ENCODE peak calls at places on chromosomes 7 and 10, in seven cellular contexts. O is nucleus accumbens, L is GM12865, Y is heart left ventricle, X is AG04450, P is endothelial cell, S is B cell. C is an unnamed sample.

GRCh38 chr7:136998495-136998894 is 130.0 kb downstream of the CHRM2 start:
- DNase-seq in O (no peak), L (no peak), Y (no peak), X (peak), P (no peak), S (no peak), C (no peak)

GRCh38 chr7:93051660-93052059 is 66.1 kb downstream of the SAMD9 start:
- DNase-seq in O (no peak), L (no peak), Y (no peak), X (no peak), P (no peak), S (no peak), C (no peak)

GRCh38 chr10:80281784-80282505 is 7.5 kb downstream of the MAT1A start:
- DNase-seq in O (no peak), L (no peak), Y (no peak), X (no peak), P (no peak), S (no peak), C (no peak)

GRCh38 chr7:152761116-152761748 is 1.7 kb downstream of the ACTR3B start:
- DNase-seq in O (no peak), L (peak), Y (no peak), X (no peak), P (no peak), S (peak), C (no peak)

GRCh38 chr7:107700570-107700969 is 39.9 kb downstream of the SLC26A4 start:
- DNase-seq in O (no peak), L (no peak), Y (no peak), X (no peak), P (no peak), S (no peak), C (no peak)

GRCh38 chr10:124240721-124241350 is 147.4 kb upstream of the CHST15 start:
- DNase-seq in O (no peak), L (no peak), Y (no peak), X (no peak), P (no peak), S (no peak), C (no peak)

GRCh38 chr10:30057421-30057841 is 2.0 kb downstream of the JCAD start:
- DNase-seq in O (no peak), L (no peak), Y (no peak), X (no peak), P (no peak), S (no peak), C (no peak)

GRCh38 chr7:721619-722248 is 4.8 kb upstream of the DNAAF5 start:
- DNase-seq in O (no peak), L (no peak), Y (no peak), X (no peak), P (no peak), S (no peak), C (no peak)

GRCh38 chr7:157306836-157307533 is 29.8 kb upstream of the DNAJB6 start:
- DNase-seq in O (no peak), L (no peak), Y (no peak), X (no peak), P (no peak), S (no peak), C (no peak)

GRCh38 chr10:97131041-97131659 is 54.6 kb downstream of the SLIT1 start:
- DNase-seq in O (no peak), L (no peak), Y (no peak), X (no peak), P (no peak), S (no peak), C (no peak)

GRCh38 chr7:85890244-85890811 is 703.5 kb upstream of the SEMA3D start:
- DNase-seq in O (no peak), L (peak), Y (no peak), X (no peak), P (no peak), S (no peak), C (peak)

GRCh38 chr10:116944911-116945310 is 60.1 kb downstream of the SHTN1 start:
- DNase-seq in O (no peak), L (no peak), Y (no peak), X (no peak), P (no peak), S (no peak), C (no peak)

GRCh38 chr7:23422384-23422783 is 47.9 kb downstream of the IGF2BP3 start:
- DNase-seq in O (no peak), L (no peak), Y (no peak), X (no peak), P (no peak), S (no peak), C (no peak)

GRCh38 chr10:131174651-131175540 is 136.6 kb downstream of the TCERG1L start:
- DNase-seq in O (no peak), L (no peak), Y (no peak), X (no peak), P (no peak), S (no peak), C (no peak)

GRCh38 chr10:43250925-43251663 is 15.8 kb downstream of the RASGEF1A start:
- DNase-seq in O (no peak), L (no peak), Y (peak), X (no peak), P (no peak), S (no peak), C (peak)

GRCh38 chr7:79317728-79318127 is 135.7 kb downstream of the MAGI2 start:
- DNase-seq in O (no peak), L (no peak), Y (no peak), X (peak), P (no peak), S (no peak), C (no peak)

GRCh38 chr7:21771906-21772610 is 173.6 kb downstream of the CDCA7L start:
- DNase-seq in O (no peak), L (no peak), Y (no peak), X (no peak), P (peak), S (no peak), C (no peak)

GRCh38 chr7:117997862-117998825 is 124.9 kb upstream of the CTTNBP2 start:
- DNase-seq in O (no peak), L (no peak), Y (no peak), X (no peak), P (no peak), S (no peak), C (no peak)

GRCh38 chr10:27490807-27491206 is 13.3 kb upstream of the RAB18 start:
- DNase-seq in O (no peak), L (no peak), Y (no peak), X (no peak), P (no peak), S (no peak), C (no peak)

GRCh38 chr7:147096629-147097028 is 980.0 kb downstream of the CNTNAP2 start:
- DNase-seq in O (no peak), L (no peak), Y (no peak), X (no peak), P (no peak), S (no peak), C (no peak)

GRCh38 chr7:95976369-95976768 is 204.0 kb downstream of the DYNC1I1 start:
- DNase-seq in O (no peak), L (no peak), Y (no peak), X (no peak), P (no peak), S (no peak), C (no peak)

GRCh38 chr10:28090506-28090905 is 91.6 kb upstream of the ODAD2 start:
- DNase-seq in O (no peak), L (no peak), Y (no peak), X (no peak), P (no peak), S (no peak), C (no peak)

GRCh38 chr7:44548893-44549292 is 7.8 kb upstream of the NPC1L1 start:
- DNase-seq in O (no peak), L (no peak), Y (no peak), X (no peak), P (no peak), S (no peak), C (no peak)

GRCh38 chr7:84640637-84641036 is 446.0 kb upstream of the SEMA3A start:
- DNase-seq in O (no peak), L (no peak), Y (no peak), X (no peak), P (no peak), S (no peak), C (no peak)

GRCh38 chr10:76285012-76285411 is 853.6 kb downstream of the LRMDA start:
- DNase-seq in O (no peak), L (no peak), Y (no peak), X (peak), P (no peak), S (no peak), C (no peak)

GRCh38 chr10:5515948-5516761 is 8.6 kb upstream of the CALML3 start:
- DNase-seq in O (no peak), L (no peak), Y (no peak), X (no peak), P (no peak), S (no peak), C (no peak)

GRCh38 chr10:15092855-15093408 is 4.2 kb upstream of the RPP38 start:
- DNase-seq in O (no peak), L (no peak), Y (no peak), X (no peak), P (no peak), S (no peak), C (no peak)

GRCh38 chr10:26950934-26951333 is 90.2 kb upstream of the ABI1 start:
- DNase-seq in O (no peak), L (peak), Y (no peak), X (no peak), P (no peak), S (no peak), C (no peak)

GRCh38 chr7:133829336-133829897 is 297.7 kb upstream of the LRGUK start:
- DNase-seq in O (no peak), L (no peak), Y (no peak), X (no peak), P (no peak), S (no peak), C (no peak)

GRCh38 chr10:104080762-104081161 is 4.9 kb downstream of the COL17A1 start:
- DNase-seq in O (no peak), L (peak), Y (no peak), X (no peak), P (no peak), S (peak), C (peak)

GRCh38 chr10:43123361-43124093 is 14.7 kb upstream of the CSGALNACT2 start:
- DNase-seq in O (no peak), L (no peak), Y (no peak), X (no peak), P (no peak), S (no peak), C (no peak)

GRCh38 chr10:62025134-62025794 is 123.8 kb downstream of the ARID5B start:
- DNase-seq in O (no peak), L (no peak), Y (no peak), X (no peak), P (no peak), S (no peak), C (no peak)

GRCh38 chr7:100860702-100861615 is 6.2 kb upstream of the TRIP6 start:
- DNase-seq in O (no peak), L (no peak), Y (no peak), X (no peak), P (no peak), S (no peak), C (no peak)

GRCh38 chr10:112393341-112393740 is 19.4 kb downstream of the ACSL5 start:
- DNase-seq in O (no peak), L (no peak), Y (no peak), X (no peak), P (no peak), S (no peak), C (no peak)

GRCh38 chr10:75911426-75911825 is 480.0 kb downstream of the LRMDA start:
- DNase-seq in O (no peak), L (no peak), Y (no peak), X (no peak), P (no peak), S (no peak), C (no peak)

GRCh38 chr10:75265856-75266255 is 30.1 kb upstream of the COMTD1 start:
- DNase-seq in O (no peak), L (no peak), Y (no peak), X (no peak), P (no peak), S (no peak), C (no peak)

C was measured in D341Med.